ENCODE peak calls at places on chromosome 15, in six cellular contexts. G is activated T-cell treated with anti-CD3 and anti-CD28 coated beads, Interleukin-2, amount 50 U/mL, for 1 hour; H is DMS53; Y is smooth muscle cell of the brain vasculature; Z is fibroblast of gingiva; N is effector memory CD8-positive, alpha-beta T cell. C is an unnamed sample.

GRCh38 chr15:69561071-69561784 is 108.6 kb downstream of the RPLP1 start:
- DNase-seq in H (peak; percentile 89), N (no peak), G (no peak), Z (no peak), Y (no peak), C (no peak)

GRCh38 chr15:66909381-66909890 is 156.0 kb upstream of the SMAD3 start:
- DNase-seq in H (no peak), G (no peak), Z (no peak), Y (no peak), N (no peak), C (no peak)

GRCh38 chr15:80777137-80777536 is 2.0 kb upstream of the CEMIP start:
- DNase-seq in Y (peak; percentile 29), Z (peak; percentile 97), N (no peak), G (no peak), H (no peak), C (peak; percentile 68)

GRCh38 chr15:51366911-51367310 is 25.5 kb downstream of the GLDN start:
- DNase-seq in H (peak; percentile 15), G (no peak), N (no peak), Y (no peak), Z (peak; percentile 86), C (peak; percentile 52)

GRCh38 chr15:74954515-74954914 is 2.1 kb downstream of the RPP25 start:
- DNase-seq in Z (no peak), N (no peak), H (no peak), G (no peak), Y (no peak), C (peak; percentile 84)

GRCh38 chr15:66749841-66750575 is 48.0 kb downstream of the SMAD6 start:
- DNase-seq in G (no peak), N (no peak), Y (no peak), H (no peak), Z (peak; percentile 38), C (no peak)

GRCh38 chr15:63210151-63211051 is 21.0 kb downstream of the RAB8B start:
- DNase-seq in Y (no peak), H (no peak), G (no peak), N (no peak), Z (no peak), C (no peak)

GRCh38 chr15:93035953-93036810 is 52.8 kb downstream of the RGMA start:
- DNase-seq in H (peak; percentile 65), G (peak; percentile 47), Y (no peak), Z (peak; percentile 34), N (peak; percentile 53), C (peak; percentile 30)

GRCh38 chr15:94844533-94845390 is 613.4 kb downstream of the MCTP2 start:
- DNase-seq in Z (peak; percentile 3), N (no peak), H (peak; percentile 55), Y (no peak), G (no peak), C (no peak)

GRCh38 chr15:61890106-61890505 is 170.1 kb downstream of the VPS13C start:
- DNase-seq in N (no peak), G (no peak), Z (no peak), Y (no peak), H (no peak), C (no peak)

GRCh38 chr15:29986946-29987345 is 95.8 kb upstream of the GOLGA8J start:
- DNase-seq in H (no peak), Z (no peak), G (no peak), N (no peak), Y (no peak), C (no peak)

GRCh38 chr15:96322401-96323249 is 7.9 kb upstream of the NR2F2 start:
- DNase-seq in Z (no peak), G (no peak), N (no peak), Y (no peak), H (no peak), C (no peak)

GRCh38 chr15:84604804-84605203 is 4.0 kb downstream of the ZSCAN2 start:
- DNase-seq in Y (no peak), H (no peak), N (no peak), Z (no peak), G (no peak), C (peak; percentile 5)

GRCh38 chr15:90161946-90162345 is 39.2 kb upstream of the SEMA4B start:
- DNase-seq in N (no peak), Z (no peak), H (no peak), G (no peak), Y (no peak), C (no peak)

GRCh38 chr15:20340331-20340811 is 201.2 kb downstream of the GOLGA6L6 start:
- DNase-seq in H (no peak), N (peak; percentile 10), Z (no peak), Y (no peak), G (peak; percentile 48), C (peak; percentile 18)

GRCh38 chr15:55587321-55588069 is 650 bp downstream of the PYGO1 start:
- DNase-seq in H (peak; percentile 67), N (peak; percentile 6), Z (peak; percentile 46), G (peak; percentile 36), Y (no peak), C (peak; percentile 47)

GRCh38 chr15:91689377-91689776 is 164.1 kb upstream of the SLCO3A1 start:
- DNase-seq in N (no peak), Y (no peak), Z (no peak), H (no peak), G (no peak), C (no peak)

GRCh38 chr15:78353093-78353492 is 12.9 kb downstream of the CRABP1 start:
- DNase-seq in Y (no peak), H (peak; percentile 44), Z (no peak), G (no peak), N (no peak), C (peak; percentile 5)

C was measured in IMR-90.